ENCODE peak calls at places on chromosomes 5 and 9, in five cellular contexts. A is uterus, W is body of pancreas, I is H54, O is transverse colon. Y is an unnamed sample.

GRCh38 chr9:137968235-137968634 is 90.7 kb downstream of the CACNA1B start:
- DNase-seq in W (no peak), I (no peak), A (no peak), O (no peak), Y (no peak)

GRCh38 chr5:79663212-79663611 is 26.4 kb upstream of the CMYA5 start:
- DNase-seq in A (no peak), I (no peak), O (no peak), W (no peak), Y (no peak)

GRCh38 chr5:138472353-138472752 is 7.1 kb downstream of the EGR1 start:
- DNase-seq in I (no peak), O (no peak), A (no peak), W (no peak), Y (no peak)

GRCh38 chr5:94153736-94154450 is 412.5 kb upstream of the POU5F2 start:
- DNase-seq in A (no peak), I (no peak), O (no peak), W (no peak), Y (no peak)

GRCh38 chr9:530681-531080 is 310.8 kb upstream of the DMRT1 start:
- DNase-seq in A (no peak), I (no peak), W (no peak), O (no peak), Y (no peak)

GRCh38 chr9:104854613-104855012 is 73.3 kb downstream of the ABCA1 start:
- DNase-seq in O (no peak), I (no peak), A (no peak), W (no peak), Y (no peak)

GRCh38 chr5:33984178-33984577 is 315 bp downstream of the SLC45A2 start:
- DNase-seq in W (no peak), O (no peak), A (no peak), I (no peak), Y (no peak)

GRCh38 chr5:37804401-37804800 is 35.4 kb downstream of the GDNF start:
- DNase-seq in I (no peak), O (no peak), W (no peak), A (no peak), Y (no peak)

GRCh38 chr5:154694159-154694558 is 61.0 kb upstream of the LARP1 start:
- DNase-seq in A (no peak), O (no peak), I (no peak), W (no peak), Y (no peak)

GRCh38 chr5:9947231-9947693 is 302.4 kb downstream of the ATPSCKMT start:
- DNase-seq in A (no peak), I (no peak), O (no peak), W (no peak), Y (no peak)

GRCh38 chr5:74382864-74383618 is 257.5 kb downstream of the ENC1 start:
- DNase-seq in O (no peak), I (no peak), W (no peak), A (peak; percentile 74), Y (no peak)

GRCh38 chr9:112180387-112180881 is 5.3 kb upstream of the SUSD1 start:
- DNase-seq in W (no peak), O (no peak), I (no peak), A (no peak), Y (peak; percentile 76)

GRCh38 chr5:57032151-57032551 is 80.2 kb upstream of the MIER3 start:
- DNase-seq in I (no peak), W (no peak), O (peak; percentile 74), A (no peak), Y (no peak)

GRCh38 chr5:115455241-115455640 is 89.3 kb downstream of the FEM1C start:
- DNase-seq in O (no peak), I (no peak), W (peak; percentile 19), A (no peak), Y (no peak)

GRCh38 chr5:111495159-111495558 is 17.2 kb downstream of the STARD4 start:
- DNase-seq in O (no peak), A (no peak), I (no peak), W (no peak), Y (peak; percentile 59)

GRCh38 chr5:177500685-177501522 is 3.5 kb upstream of the PDLIM7 start:
- DNase-seq in I (peak; percentile 94), O (peak; percentile 91), W (peak; percentile 92), A (peak; percentile 91), Y (peak; percentile 91)

GRCh38 chr5:138542120-138542955 is 698 bp downstream of the ETF1 start:
- DNase-seq in O (peak; percentile 21), W (no peak), A (no peak), I (no peak), Y (peak; percentile 76)

GRCh38 chr5:176675676-176676360 is 28.5 kb downstream of the TSPAN17 start:
- DNase-seq in W (no peak), O (no peak), A (no peak), I (peak; percentile 69), Y (peak; percentile 15)

GRCh38 chr9:133351908-133352634 is 4.1 kb downstream of the RPL7A start:
- DNase-seq in W (peak; percentile 44), I (peak; percentile 58), A (no peak), O (no peak), Y (peak; percentile 80)

GRCh38 chr9:2934883-2935282 is 91.0 kb upstream of the PUM3 start:
- DNase-seq in O (no peak), W (no peak), I (no peak), A (no peak), Y (no peak)

GRCh38 chr9:99018653-99019052 is 74.9 kb downstream of the COL15A1 start:
- DNase-seq in O (no peak), W (no peak), A (no peak), I (no peak), Y (no peak)

GRCh38 chr5:147508711-147509040 is 1.2 kb downstream of the DPYSL3 start:
- DNase-seq in A (no peak), W (no peak), I (no peak), O (no peak), Y (no peak)

GRCh38 chr5:139439013-139439903 is at the start of gene DNAJC18:
- DNase-seq in W (peak; percentile 89), O (peak; percentile 95), A (peak; percentile 94), I (peak; percentile 85), Y (peak; percentile 91)

GRCh38 chr9:133403766-133404439 is 13.9 kb downstream of the REXO4 start:
- DNase-seq in A (no peak), W (peak; percentile 60), I (no peak), O (peak; percentile 66), Y (peak; percentile 35)

GRCh38 chr9:89154651-89155336 is 23.8 kb downstream of the SHC3 start:
- DNase-seq in W (no peak), I (peak; percentile 65), A (no peak), O (no peak), Y (no peak)

GRCh38 chr5:118883396-118883795 is 105.0 kb downstream of the DTWD2 start:
- DNase-seq in I (no peak), O (no peak), A (no peak), W (no peak), Y (no peak)

GRCh38 chr5:19104963-19105362 is 883.0 kb downstream of the CDH18 start:
- DNase-seq in A (no peak), O (no peak), W (no peak), I (no peak), Y (no peak)

GRCh38 chr9:103804077-103804735 is 289.9 kb upstream of the SMC2 start:
- DNase-seq in O (no peak), A (no peak), W (no peak), I (peak; percentile 30), Y (no peak)

GRCh38 chr9:135619599-135619886 is 19.8 kb downstream of the GLT6D1 start:
- DNase-seq in O (no peak), A (no peak), I (no peak), W (no peak), Y (no peak)

GRCh38 chr9:89234636-89235035 is 56.0 kb upstream of the SHC3 start:
- DNase-seq in W (no peak), O (no peak), I (no peak), A (peak; percentile 34), Y (peak; percentile 11)

GRCh38 chr9:116087751-116088194 is 65.8 kb upstream of the PAPPA start:
- DNase-seq in A (no peak), W (no peak), I (peak; percentile 16), O (no peak), Y (peak; percentile 4)

GRCh38 chr9:112119225-112120045 is 55.7 kb downstream of the SUSD1 start:
- DNase-seq in A (no peak), W (peak; percentile 76), I (no peak), O (peak; percentile 62), Y (no peak)

GRCh38 chr5:79963261-79963977 is 27.6 kb downstream of the MTX3 start:
- DNase-seq in O (no peak), I (no peak), W (no peak), A (no peak), Y (no peak)

GRCh38 chr5:150410524-150411244 is 2.0 kb downstream of the CD74 start:
- DNase-seq in W (peak; percentile 69), A (peak; percentile 64), O (peak; percentile 81), I (peak; percentile 75), Y (peak; percentile 55)
- TF ChIP-seq POLR2A in W (no peak), A (no peak), O (no peak), I (no peak), Y (no peak)

GRCh38 chr9:136726118-136726517 is 13.7 kb downstream of the DIPK1B start:
- DNase-seq in W (no peak), O (no peak), I (no peak), A (no peak), Y (no peak)
- TF ChIP-seq POLR2A in W (no peak), O (no peak), I (no peak), A (no peak), Y (no peak)

GRCh38 chr9:96020822-96021615 is 145.5 kb downstream of the ERCC6L2 start:
- DNase-seq in W (no peak), A (no peak), I (no peak), O (peak; percentile 33), Y (peak; percentile 12)
- TF ChIP-seq POLR2A in W (no peak), A (no peak), I (no peak), O (peak; percentile 27), Y (no peak)

DNA sequence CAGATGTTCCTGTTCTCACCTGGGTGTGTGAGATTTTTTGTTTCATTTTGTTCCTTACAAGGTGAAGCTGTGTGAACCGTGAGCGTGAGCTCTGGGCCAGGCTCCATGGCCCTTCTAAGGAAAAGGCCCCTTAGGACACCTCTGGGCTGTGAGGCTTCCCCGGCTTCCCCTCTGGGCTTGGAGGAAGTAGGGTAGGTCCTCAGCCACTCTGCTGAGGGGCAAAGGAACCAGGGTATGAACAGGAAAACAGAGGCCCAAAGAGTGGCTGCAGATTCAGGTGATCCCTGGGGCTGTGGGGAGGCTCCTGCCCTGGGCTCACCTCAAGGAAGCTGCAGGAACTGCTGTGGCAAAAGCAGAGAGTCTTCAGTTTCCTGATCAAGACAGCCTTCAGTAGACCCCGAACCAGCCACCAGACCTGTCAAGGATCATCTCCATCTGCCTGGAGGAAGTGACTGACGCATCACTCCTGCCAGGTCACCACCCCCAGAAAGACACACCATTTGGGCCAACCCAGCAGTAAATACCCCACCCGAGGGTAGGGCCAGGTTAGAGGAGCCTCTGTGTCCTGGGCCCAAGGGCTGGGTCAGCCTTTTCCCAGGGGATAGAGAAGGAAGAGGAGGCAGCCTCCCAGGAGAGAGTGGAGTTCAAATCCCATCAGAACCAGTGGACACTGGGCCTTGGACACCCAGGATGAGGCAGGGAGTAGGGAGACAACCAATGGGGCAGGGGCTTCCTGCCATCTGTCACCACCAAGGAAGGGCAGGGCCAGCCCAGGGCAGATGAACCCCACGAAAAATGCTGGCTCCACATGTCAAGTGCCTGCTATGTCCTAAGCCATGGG is 5.7 kb upstream of the ST6GALNAC6 start:
- DNase-seq in O (peak; percentile 80), I (no peak), W (no peak), A (no peak), Y (no peak)
- TF ChIP-seq POLR2A in O (peak; percentile 77), I (no peak), W (no peak), A (no peak), Y (no peak)